ENCODE peak calls at places on chromosomes 1 and 21, in eight cellular contexts. One of them, this sample, is unnamed.

GRCh38 chr1:116986531-116987255 is 14.9 kb upstream of the CD101 start:
- DNase-seq in thoracic aorta: no peak
- DNase-seq in HFF-Myc: no peak
- DNase-seq in astrocyte of the spinal cord: no peak
- DNase-seq in dorsolateral prefrontal cortex: no peak
- DNase-seq in CD8-positive, alpha-beta T cell: peak
- DNase-seq in GM12865: no peak
- DNase-seq in cardiac fibroblast: no peak
- DNase-seq in this sample: no peak

GRCh38 chr1:58585591-58586151 is 8.6 kb upstream of the TACSTD2 start:
- DNase-seq in cardiac fibroblast: peak
- DNase-seq in GM12865: no peak
- DNase-seq in HFF-Myc: no peak
- DNase-seq in astrocyte of the spinal cord: peak
- DNase-seq in CD8-positive, alpha-beta T cell: no peak
- DNase-seq in dorsolateral prefrontal cortex: no peak
- DNase-seq in thoracic aorta: no peak
- DNase-seq in this sample: no peak

GRCh38 chr1:17212487-17213121 is 7.7 kb downstream of the PADI1 start:
- DNase-seq in cardiac fibroblast: peak
- DNase-seq in dorsolateral prefrontal cortex: no peak
- DNase-seq in HFF-Myc: peak
- DNase-seq in GM12865: no peak
- DNase-seq in CD8-positive, alpha-beta T cell: peak
- DNase-seq in thoracic aorta: no peak
- DNase-seq in astrocyte of the spinal cord: peak
- DNase-seq in this sample: peak

GRCh38 chr1:225468270-225469020 is 40.6 kb upstream of the LBR start:
- DNase-seq in thoracic aorta: no peak
- DNase-seq in astrocyte of the spinal cord: no peak
- DNase-seq in HFF-Myc: no peak
- DNase-seq in cardiac fibroblast: no peak
- DNase-seq in CD8-positive, alpha-beta T cell: no peak
- DNase-seq in GM12865: peak
- DNase-seq in dorsolateral prefrontal cortex: no peak
- DNase-seq in this sample: no peak

GRCh38 chr1:106072909-106073600 is 983.4 kb upstream of the PRMT6 start:
- DNase-seq in CD8-positive, alpha-beta T cell: no peak
- DNase-seq in astrocyte of the spinal cord: no peak
- DNase-seq in HFF-Myc: no peak
- DNase-seq in dorsolateral prefrontal cortex: no peak
- DNase-seq in cardiac fibroblast: no peak
- DNase-seq in GM12865: peak
- DNase-seq in thoracic aorta: no peak
- DNase-seq in this sample: no peak

GRCh38 chr1:87399264-87399663 is 70.6 kb downstream of the LMO4 start:
- DNase-seq in astrocyte of the spinal cord: no peak
- DNase-seq in dorsolateral prefrontal cortex: no peak
- DNase-seq in GM12865: no peak
- DNase-seq in CD8-positive, alpha-beta T cell: no peak
- DNase-seq in thoracic aorta: no peak
- DNase-seq in cardiac fibroblast: no peak
- DNase-seq in HFF-Myc: no peak
- DNase-seq in this sample: no peak

GRCh38 chr21:45910548-45911221 is 70.9 kb upstream of the COL6A1 start:
- DNase-seq in dorsolateral prefrontal cortex: no peak
- DNase-seq in GM12865: no peak
- DNase-seq in CD8-positive, alpha-beta T cell: no peak
- DNase-seq in HFF-Myc: no peak
- DNase-seq in astrocyte of the spinal cord: no peak
- DNase-seq in thoracic aorta: no peak
- DNase-seq in cardiac fibroblast: no peak
- DNase-seq in this sample: no peak

GRCh38 chr1:162835157-162835899 is 25.6 kb downstream of the CCDC190 start:
- DNase-seq in thoracic aorta: no peak
- DNase-seq in dorsolateral prefrontal cortex: no peak
- DNase-seq in GM12865: peak
- DNase-seq in astrocyte of the spinal cord: no peak
- DNase-seq in CD8-positive, alpha-beta T cell: no peak
- DNase-seq in cardiac fibroblast: peak
- DNase-seq in HFF-Myc: no peak
- DNase-seq in this sample: no peak

GRCh38 chr1:59487335-59488031 is 190.6 kb downstream of the FGGY start:
- DNase-seq in CD8-positive, alpha-beta T cell: no peak
- DNase-seq in astrocyte of the spinal cord: peak
- DNase-seq in dorsolateral prefrontal cortex: no peak
- DNase-seq in HFF-Myc: no peak
- DNase-seq in thoracic aorta: no peak
- DNase-seq in cardiac fibroblast: peak
- DNase-seq in GM12865: no peak
- DNase-seq in this sample: no peak

GRCh38 chr1:226646026-226646869 is 92.8 kb downstream of the ITPKB start:
- DNase-seq in GM12865: no peak
- DNase-seq in HFF-Myc: no peak
- DNase-seq in CD8-positive, alpha-beta T cell: no peak
- DNase-seq in cardiac fibroblast: no peak
- DNase-seq in dorsolateral prefrontal cortex: no peak
- DNase-seq in astrocyte of the spinal cord: peak
- DNase-seq in thoracic aorta: no peak
- DNase-seq in this sample: no peak

GRCh38 chr21:43210454-43211084 is 41.8 kb downstream of the CRYAA start:
- DNase-seq in dorsolateral prefrontal cortex: peak
- DNase-seq in cardiac fibroblast: no peak
- DNase-seq in thoracic aorta: no peak
- DNase-seq in HFF-Myc: no peak
- DNase-seq in CD8-positive, alpha-beta T cell: peak
- DNase-seq in GM12865: no peak
- DNase-seq in astrocyte of the spinal cord: no peak
- DNase-seq in this sample: no peak

GRCh38 chr1:36133484-36133883 is 8.5 kb upstream of the COL8A2 start:
- DNase-seq in dorsolateral prefrontal cortex: peak
- DNase-seq in GM12865: no peak
- DNase-seq in cardiac fibroblast: peak
- DNase-seq in astrocyte of the spinal cord: peak
- DNase-seq in CD8-positive, alpha-beta T cell: no peak
- DNase-seq in thoracic aorta: peak
- DNase-seq in HFF-Myc: peak
- DNase-seq in this sample: no peak

GRCh38 chr21:27265492-27265891 is 298.6 kb upstream of the ADAMTS5 start:
- DNase-seq in CD8-positive, alpha-beta T cell: no peak
- DNase-seq in GM12865: no peak
- DNase-seq in cardiac fibroblast: no peak
- DNase-seq in thoracic aorta: no peak
- DNase-seq in astrocyte of the spinal cord: no peak
- DNase-seq in HFF-Myc: no peak
- DNase-seq in dorsolateral prefrontal cortex: no peak
- DNase-seq in this sample: no peak

GRCh38 chr1:47684518-47684917 is 246.7 kb downstream of the FOXD2 start:
- DNase-seq in HFF-Myc: no peak
- DNase-seq in GM12865: no peak
- DNase-seq in astrocyte of the spinal cord: no peak
- DNase-seq in thoracic aorta: no peak
- DNase-seq in CD8-positive, alpha-beta T cell: no peak
- DNase-seq in cardiac fibroblast: no peak
- DNase-seq in dorsolateral prefrontal cortex: no peak
- DNase-seq in this sample: no peak

GRCh38 chr1:221336141-221336540 is 405.7 kb downstream of the DUSP10 start:
- DNase-seq in cardiac fibroblast: peak
- DNase-seq in astrocyte of the spinal cord: peak
- DNase-seq in thoracic aorta: no peak
- DNase-seq in HFF-Myc: no peak
- DNase-seq in CD8-positive, alpha-beta T cell: no peak
- DNase-seq in dorsolateral prefrontal cortex: no peak
- DNase-seq in GM12865: no peak
- DNase-seq in this sample: no peak

GRCh38 chr1:107273515-107273914 is 132.7 kb downstream of the NTNG1 start:
- DNase-seq in cardiac fibroblast: no peak
- DNase-seq in CD8-positive, alpha-beta T cell: no peak
- DNase-seq in thoracic aorta: no peak
- DNase-seq in HFF-Myc: no peak
- DNase-seq in astrocyte of the spinal cord: no peak
- DNase-seq in GM12865: no peak
- DNase-seq in dorsolateral prefrontal cortex: no peak
- DNase-seq in this sample: no peak

GRCh38 chr1:107276247-107276646 is 135.4 kb downstream of the NTNG1 start:
- DNase-seq in dorsolateral prefrontal cortex: no peak
- DNase-seq in astrocyte of the spinal cord: no peak
- DNase-seq in HFF-Myc: no peak
- DNase-seq in CD8-positive, alpha-beta T cell: no peak
- DNase-seq in GM12865: no peak
- DNase-seq in thoracic aorta: no peak
- DNase-seq in cardiac fibroblast: no peak
- DNase-seq in this sample: no peak

GRCh38 chr1:107274227-107274626 is 133.4 kb downstream of the NTNG1 start:
- DNase-seq in thoracic aorta: no peak
- DNase-seq in cardiac fibroblast: no peak
- DNase-seq in GM12865: no peak
- DNase-seq in astrocyte of the spinal cord: no peak
- DNase-seq in HFF-Myc: no peak
- DNase-seq in dorsolateral prefrontal cortex: no peak
- DNase-seq in CD8-positive, alpha-beta T cell: no peak
- DNase-seq in this sample: no peak

GRCh38 chr1:107272321-107272720 is 131.5 kb downstream of the NTNG1 start:
- DNase-seq in thoracic aorta: no peak
- DNase-seq in astrocyte of the spinal cord: no peak
- DNase-seq in dorsolateral prefrontal cortex: no peak
- DNase-seq in GM12865: no peak
- DNase-seq in cardiac fibroblast: no peak
- DNase-seq in CD8-positive, alpha-beta T cell: no peak
- DNase-seq in HFF-Myc: no peak
- DNase-seq in this sample: no peak

DNA sequence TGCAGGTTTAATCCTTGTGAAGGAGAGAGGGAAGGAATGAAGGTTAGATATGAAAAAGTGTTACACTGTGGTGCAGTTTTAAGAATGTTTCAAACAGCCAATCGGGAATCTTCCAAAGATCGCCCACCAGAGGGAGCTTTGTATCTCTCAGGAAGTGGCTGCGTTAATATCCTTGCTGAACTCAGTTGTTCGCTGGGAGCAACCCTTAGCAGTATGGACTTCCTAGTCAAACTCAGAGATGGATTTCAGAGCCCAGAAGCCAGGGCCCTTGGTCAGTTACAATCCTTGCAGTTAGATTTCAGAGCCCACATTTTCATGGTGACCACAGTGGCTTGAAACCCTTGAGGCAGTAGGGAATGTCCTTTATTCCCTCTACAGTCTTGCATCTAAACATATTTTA is 136.2 kb downstream of the NTNG1 start:
- DNase-seq in thoracic aorta: no peak
- DNase-seq in dorsolateral prefrontal cortex: no peak
- DNase-seq in CD8-positive, alpha-beta T cell: no peak
- DNase-seq in cardiac fibroblast: peak
- DNase-seq in GM12865: peak
- DNase-seq in HFF-Myc: peak
- DNase-seq in astrocyte of the spinal cord: peak
- DNase-seq in this sample: peak
- TF ChIP-seq CTCF in thoracic aorta: no peak
- TF ChIP-seq CTCF in dorsolateral prefrontal cortex: peak
- TF ChIP-seq CTCF in CD8-positive, alpha-beta T cell: no peak
- TF ChIP-seq CTCF in cardiac fibroblast: no peak
- TF ChIP-seq CTCF in GM12865: peak
- TF ChIP-seq CTCF in HFF-Myc: peak
- TF ChIP-seq CTCF in astrocyte of the spinal cord: peak
- TF ChIP-seq CTCF in this sample: peak

DNA sequence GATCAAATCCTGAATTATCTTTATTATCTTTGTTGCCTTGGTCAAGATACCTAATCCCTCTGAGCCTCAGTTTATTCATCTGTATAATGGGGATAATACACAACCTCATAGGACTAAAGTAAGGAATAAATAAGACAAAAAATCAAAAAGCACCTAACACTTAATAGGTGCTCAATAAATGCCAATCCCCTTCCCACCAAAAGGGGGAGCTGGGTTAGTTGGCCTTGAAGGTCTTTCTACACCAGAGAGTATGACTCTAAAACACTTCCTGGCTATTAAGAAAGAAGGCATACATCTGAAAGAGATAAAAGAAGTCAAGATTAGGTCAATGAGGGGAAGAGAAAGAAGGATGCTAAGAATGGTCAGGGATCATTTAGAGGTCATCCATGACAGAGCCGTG is 11.1 kb downstream of the VSIG8 start:
- DNase-seq in cardiac fibroblast: no peak
- DNase-seq in thoracic aorta: no peak
- DNase-seq in HFF-Myc: no peak
- DNase-seq in astrocyte of the spinal cord: no peak
- DNase-seq in GM12865: peak
- DNase-seq in dorsolateral prefrontal cortex: no peak
- DNase-seq in CD8-positive, alpha-beta T cell: no peak
- DNase-seq in this sample: no peak
- TF ChIP-seq CTCF in cardiac fibroblast: peak
- TF ChIP-seq CTCF in thoracic aorta: no peak
- TF ChIP-seq CTCF in HFF-Myc: no peak
- TF ChIP-seq CTCF in astrocyte of the spinal cord: peak
- TF ChIP-seq CTCF in GM12865: no peak
- TF ChIP-seq CTCF in dorsolateral prefrontal cortex: no peak
- TF ChIP-seq CTCF in CD8-positive, alpha-beta T cell: no peak
- TF ChIP-seq CTCF in this sample: no peak

GRCh38 chr1:224051086-224051406 is 62.9 kb upstream of the FBXO28 start:
- DNase-seq in cardiac fibroblast: no peak
- DNase-seq in dorsolateral prefrontal cortex: no peak
- DNase-seq in astrocyte of the spinal cord: no peak
- DNase-seq in HFF-Myc: no peak
- DNase-seq in thoracic aorta: no peak
- DNase-seq in GM12865: no peak
- DNase-seq in CD8-positive, alpha-beta T cell: no peak
- DNase-seq in this sample: no peak
- TF ChIP-seq CTCF in cardiac fibroblast: no peak
- TF ChIP-seq CTCF in dorsolateral prefrontal cortex: no peak
- TF ChIP-seq CTCF in astrocyte of the spinal cord: no peak
- TF ChIP-seq CTCF in HFF-Myc: no peak
- TF ChIP-seq CTCF in thoracic aorta: no peak
- TF ChIP-seq CTCF in GM12865: no peak
- TF ChIP-seq CTCF in CD8-positive, alpha-beta T cell: no peak
- TF ChIP-seq CTCF in this sample: no peak

GRCh38 chr1:233675394-233675793 is 61.5 kb downstream of the KCNK1 start:
- DNase-seq in GM12865: peak
- DNase-seq in dorsolateral prefrontal cortex: no peak
- DNase-seq in HFF-Myc: no peak
- DNase-seq in CD8-positive, alpha-beta T cell: no peak
- DNase-seq in cardiac fibroblast: no peak
- DNase-seq in astrocyte of the spinal cord: no peak
- DNase-seq in thoracic aorta: no peak
- DNase-seq in this sample: no peak

GRCh38 chr1:233673947-233674431 is 60.1 kb downstream of the KCNK1 start:
- DNase-seq in GM12865: no peak
- DNase-seq in HFF-Myc: no peak
- DNase-seq in CD8-positive, alpha-beta T cell: no peak
- DNase-seq in thoracic aorta: no peak
- DNase-seq in cardiac fibroblast: no peak
- DNase-seq in astrocyte of the spinal cord: no peak
- DNase-seq in dorsolateral prefrontal cortex: no peak
- DNase-seq in this sample: no peak

GRCh38 chr1:233677690-233678354 is 63.9 kb downstream of the KCNK1 start:
- DNase-seq in HFF-Myc: no peak
- DNase-seq in astrocyte of the spinal cord: no peak
- DNase-seq in thoracic aorta: no peak
- DNase-seq in dorsolateral prefrontal cortex: no peak
- DNase-seq in CD8-positive, alpha-beta T cell: no peak
- DNase-seq in GM12865: no peak
- DNase-seq in cardiac fibroblast: no peak
- DNase-seq in this sample: no peak

GRCh38 chr1:233673146-233673946 is 59.4 kb downstream of the KCNK1 start:
- DNase-seq in CD8-positive, alpha-beta T cell: no peak
- DNase-seq in astrocyte of the spinal cord: no peak
- DNase-seq in thoracic aorta: no peak
- DNase-seq in dorsolateral prefrontal cortex: no peak
- DNase-seq in cardiac fibroblast: no peak
- DNase-seq in GM12865: peak
- DNase-seq in HFF-Myc: no peak
- DNase-seq in this sample: no peak

GRCh38 chr1:233675893-233676292 is 62.0 kb downstream of the KCNK1 start:
- DNase-seq in thoracic aorta: no peak
- DNase-seq in HFF-Myc: no peak
- DNase-seq in GM12865: peak
- DNase-seq in cardiac fibroblast: no peak
- DNase-seq in CD8-positive, alpha-beta T cell: no peak
- DNase-seq in dorsolateral prefrontal cortex: no peak
- DNase-seq in astrocyte of the spinal cord: no peak
- DNase-seq in this sample: no peak
- TF ChIP-seq CTCF in thoracic aorta: no peak
- TF ChIP-seq CTCF in HFF-Myc: no peak
- TF ChIP-seq CTCF in GM12865: peak
- TF ChIP-seq CTCF in cardiac fibroblast: no peak
- TF ChIP-seq CTCF in CD8-positive, alpha-beta T cell: no peak
- TF ChIP-seq CTCF in dorsolateral prefrontal cortex: no peak
- TF ChIP-seq CTCF in astrocyte of the spinal cord: no peak
- TF ChIP-seq CTCF in this sample: no peak

This sample was measured in nephron progenitor cell.